ENCODE peak calls at places on chromosomes 11 and 22, in four cellular contexts. J is PC-3, N is PC-9, G is neural progenitor cell. O is an unnamed sample. For H3F3A, the result is how much of the 10 kb centered on the place peaks cover.

GRCh38 chr22:24108073-24108472 is 73.2 kb upstream of the SUSD2 start:
- DNase-seq in J (no peak), N (no peak), G (peak), O (no peak)

GRCh38 chr11:1780700-1781592 is 17.2 kb upstream of the CTSD start:
- DNase-seq in J (no peak), N (no peak), G (no peak), O (no peak)

GRCh38 chr11:65555693-65556231 is 2.4 kb downstream of the LTBP3 start:
- DNase-seq in J (peak), N (peak), G (no peak), O (no peak)

GRCh38 chr22:31647066-31647465 is 14.9 kb downstream of the PISD start:
- DNase-seq in J (no peak), N (no peak), G (no peak), O (no peak)

GRCh38 chr11:132780051-132780450 is 752.2 kb downstream of the OPCML start:
- DNase-seq in J (no peak), N (no peak), G (no peak), O (no peak)

GRCh38 chr22:19143967-19144400 is 467 bp downstream of the ESS2 start:
- DNase-seq in J (no peak), N (no peak), G (no peak), O (no peak)

GRCh38 chr11:93031386-93031785 is 61.9 kb downstream of the MTNR1B start:
- DNase-seq in J (no peak), N (no peak), G (peak), O (no peak)

GRCh38 chr11:1487851-1488574 is 1.4 kb upstream of the MOB2 start:
- DNase-seq in J (no peak), N (no peak), G (no peak), O (no peak)

GRCh38 chr11:113977701-113978100 is 2.8 kb downstream of the HTR3A start:
- DNase-seq in J (no peak), N (no peak), G (no peak), O (no peak)

GRCh38 chr11:1573077-1573846 is 1.2 kb upstream of the DUSP8 start:
- DNase-seq in J (no peak), N (no peak), G (no peak), O (no peak)

GRCh38 chr11:125110506-125110905 is 920 bp downstream of the TMEM218 start:
- DNase-seq in J (no peak), N (no peak), G (peak), O (no peak)

GRCh38 chr11:22703040-22703439 is 36.6 kb downstream of the GAS2 start:
- DNase-seq in J (peak), N (peak), G (peak), O (no peak)

GRCh38 chr22:48957311-48957986 is 870.2 kb downstream of the BRD1 start:
- DNase-seq in J (no peak), N (no peak), G (no peak), O (no peak)

GRCh38 chr22:22397292-22397870 is 111.2 kb downstream of the ZNF280B start:
- DNase-seq in J (peak), N (peak), G (peak), O (no peak)

GRCh38 chr11:45926001-45926401 is 3.5 kb downstream of the LARGE2 start:
- DNase-seq in J (no peak), N (no peak), G (no peak), O (no peak)

GRCh38 chr22:50190182-50190951 is 4.7 kb downstream of the TRABD start:
- DNase-seq in J (peak), N (peak), G (peak), O (peak)

GRCh38 chr11:112280268-112281126 is 19.8 kb upstream of the PLET1 start:
- DNase-seq in J (peak), N (peak), G (peak), O (peak)

GRCh38 chr22:24697141-24697540 is 77.4 kb downstream of the PIWIL3 start:
- DNase-seq in J (no peak), N (no peak), G (no peak), O (no peak)

GRCh38 chr22:44109417-44109816 is 71.3 kb upstream of the PARVG start:
- DNase-seq in J (no peak), N (no peak), G (no peak), O (no peak)

GRCh38 chr11:36507824-36508489 is 2.1 kb downstream of the TRAF6 start:
- DNase-seq in J (no peak), N (no peak), G (no peak), O (no peak)

GRCh38 chr11:119320593-119321524 is 3.9 kb upstream of the MCAM start:
- DNase-seq in J (peak), N (peak), G (peak), O (peak)

DNA sequence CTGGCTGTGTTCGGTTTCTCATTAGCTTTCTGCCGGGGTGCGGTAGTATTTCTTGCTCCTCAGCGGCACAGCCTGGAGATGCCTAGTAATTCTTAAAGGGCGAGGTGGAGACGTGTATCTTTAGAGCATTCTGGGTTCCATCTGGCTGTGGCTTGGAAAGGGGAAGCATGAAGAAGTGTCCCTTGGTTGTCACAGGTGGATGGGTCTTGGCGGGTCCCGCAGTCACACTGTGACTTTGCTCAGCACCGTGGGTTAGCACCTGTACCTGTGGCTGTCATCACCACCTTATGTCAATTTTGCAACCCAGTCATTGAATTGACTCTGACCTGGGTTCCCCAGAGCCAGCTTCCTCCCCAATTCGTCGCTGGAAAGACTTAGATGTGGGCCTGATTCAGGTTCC is 57.6 kb downstream of the MIAT start:
- DNase-seq in J (no peak), N (no peak), G (no peak), O (no peak)
- H3F3A ChIP-seq in J (under half), N (under half), G (under half), O (under half)

DNA sequence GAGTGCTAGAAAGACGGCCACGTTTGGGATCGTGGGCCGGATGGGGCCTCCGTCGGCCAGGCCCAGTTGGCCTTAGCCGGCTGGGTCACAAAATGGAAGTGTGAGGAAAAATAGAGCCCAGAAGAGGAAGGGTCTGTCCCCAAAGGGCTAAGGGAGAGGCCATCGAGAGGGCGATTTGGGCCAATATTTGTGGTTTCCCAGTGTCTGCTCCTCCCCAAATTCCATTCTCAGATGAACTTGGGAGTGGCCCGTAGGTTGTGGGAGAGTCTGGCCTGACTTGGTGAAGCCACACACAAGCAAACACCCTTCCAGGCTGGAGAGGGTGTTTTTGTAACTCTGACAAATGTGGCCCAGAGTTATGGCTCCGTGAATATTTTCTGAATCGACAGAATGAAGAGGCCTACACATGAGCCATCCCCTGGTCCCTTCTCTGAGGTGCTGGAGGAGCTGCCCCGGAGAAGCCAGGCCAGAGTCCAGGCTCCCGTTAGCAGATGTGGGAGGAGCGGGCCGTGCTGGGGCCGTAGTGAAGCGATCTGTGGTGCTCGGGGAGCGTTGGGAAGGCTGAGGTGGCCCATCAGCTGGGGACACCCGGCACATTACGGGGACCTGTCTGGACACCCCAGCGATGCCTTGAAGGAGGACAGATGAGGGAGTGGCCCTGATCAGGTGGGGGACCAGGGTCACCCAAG is 73.5 kb upstream of the PPARA start:
- DNase-seq in J (peak), N (peak), G (no peak), O (no peak)
- H3F3A ChIP-seq in J (under half), N (under half), G (under half), O (under half)

GRCh38 chr22:36359172-36359973 is 28.4 kb downstream of the MYH9 start:
- DNase-seq in J (no peak), N (no peak), G (no peak), O (no peak)
- H3F3A ChIP-seq in J (under half), N (half or more), G (under half), O (half or more)

GRCh38 chr11:26949846-26950245 is 44.1 kb upstream of the FIBIN start:
- DNase-seq in J (no peak), N (no peak), G (no peak), O (no peak)
- H3F3A ChIP-seq in J (under half), N (under half), G (under half), O (under half)

GRCh38 chr11:67250059-67251043 is 15.9 kb upstream of the GRK2 start:
- DNase-seq in J (no peak), N (no peak), G (no peak), O (no peak)

GRCh38 chr11:67253872-67254624 is 12.2 kb upstream of the GRK2 start:
- DNase-seq in J (no peak), N (peak), G (no peak), O (no peak)

GRCh38 chr11:67252831-67253239 is 13.4 kb upstream of the GRK2 start:
- DNase-seq in J (peak), N (no peak), G (peak), O (peak)

GRCh38 chr11:67254768-67255167 is 11.5 kb upstream of the GRK2 start:
- DNase-seq in J (no peak), N (no peak), G (no peak), O (peak)

DNA sequence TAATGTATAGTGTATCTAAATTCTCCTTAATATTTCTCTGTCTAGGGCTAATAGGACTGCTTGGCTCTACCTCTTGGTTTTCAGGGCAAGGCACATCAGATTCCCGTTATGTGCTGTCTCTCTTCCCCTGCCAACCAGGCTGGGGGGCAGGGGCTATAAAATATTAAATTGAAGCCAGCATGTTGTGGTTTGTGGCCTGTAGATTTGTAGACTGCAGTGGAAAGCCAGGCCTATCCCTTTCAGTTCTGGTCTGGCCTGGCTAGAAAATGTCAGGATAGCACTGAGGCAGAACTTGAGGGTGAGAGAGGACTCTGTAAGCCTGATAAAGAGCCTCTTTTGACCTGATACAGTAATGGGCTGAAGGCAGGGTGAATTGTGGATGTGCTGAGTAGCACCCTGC is 14.4 kb upstream of the GRK2 start:
- DNase-seq in J (no peak), N (no peak), G (no peak), O (no peak)
- H3F3A ChIP-seq in J (under half), N (half or more), G (under half), O (under half)

GRCh38 chr22:37933711-37934376 is 19.6 kb downstream of the C22orf23 start:
- DNase-seq in J (peak), N (peak), G (peak), O (peak)
- H3F3A ChIP-seq in J (under half), N (half or more), G (under half), O (under half)

GRCh38 chr11:107563702-107564101 is 1.8 kb downstream of the ALKBH8 start:
- DNase-seq in J (peak), N (peak), G (peak), O (peak)

GRCh38 chr11:107567739-107568335 is 2.3 kb upstream of the ALKBH8 start:
- DNase-seq in J (no peak), N (no peak), G (no peak), O (peak)

GRCh38 chr11:107564877-107565218 is 687 bp downstream of the ALKBH8 start:
- DNase-seq in J (no peak), N (no peak), G (no peak), O (no peak)

GRCh38 chr11:107565219-107565937 is at the start of gene ALKBH8:
- DNase-seq in J (peak), N (peak), G (peak), O (peak)

GRCh38 chr11:107566569-107566968 is 1.0 kb upstream of the ALKBH8 start:
- DNase-seq in J (no peak), N (no peak), G (no peak), O (no peak)
- H3F3A ChIP-seq in J (under half), N (under half), G (under half), O (under half)

O was measured in MM.1S.